ENCODE peak calls at places on chromosome 11, in five cellular contexts. H, K, V, R and O are unnamed samples.

GRCh38 chr11:10439924-10440323 is 15.1 kb upstream of the AMPD3 start:
- DNase-seq in V (no peak), R (no peak), H (no peak), K (no peak), O (no peak)

GRCh38 chr11:101584651-101585050 is 844 bp upstream of the TRPC6 start:
- DNase-seq in V (no peak), R (no peak), K (no peak), H (no peak), O (no peak)

GRCh38 chr11:66983275-66983924 is 8.3 kb downstream of the C11orf86 start:
- DNase-seq in K (no peak), V (no peak), R (no peak), H (no peak), O (no peak)

GRCh38 chr11:9158898-9159391 is 67.5 kb upstream of the SCUBE2 start:
- DNase-seq in H (no peak), R (no peak), K (no peak), V (no peak), O (no peak)

GRCh38 chr11:45444796-45445195 is 158.7 kb upstream of the SYT13 start:
- DNase-seq in V (peak; percentile 31), H (no peak), R (no peak), K (no peak), O (no peak)

GRCh38 chr11:107581147-107581546 is 9.8 kb upstream of the ELMOD1 start:
- DNase-seq in V (no peak), R (no peak), H (no peak), K (no peak), O (no peak)

GRCh38 chr11:73189315-73189714 is 28.8 kb upstream of the P2RY2 start:
- DNase-seq in V (no peak), K (peak; percentile 81), R (no peak), H (no peak), O (no peak)

GRCh38 chr11:65440831-65441499 is 18.4 kb downstream of the NEAT1 start:
- DNase-seq in K (peak; percentile 91), V (peak; percentile 25), R (no peak), H (no peak), O (no peak)

GRCh38 chr11:86940122-86940777 is 14.9 kb downstream of the FZD4 start:
- DNase-seq in V (no peak), H (peak; percentile 60), R (no peak), K (no peak), O (peak; percentile 66)

GRCh38 chr11:112159098-112159761 is 4.7 kb downstream of the IL18 start:
- DNase-seq in R (no peak), K (no peak), H (no peak), V (no peak), O (no peak)

GRCh38 chr11:8038393-8038792 is 42.6 kb upstream of the TUB start:
- DNase-seq in K (no peak), H (no peak), V (no peak), R (no peak), O (peak; percentile 80)